ENCODE peak calls at places on chromosomes 1 and 21, in seven cellular contexts. K is HCT116; N is lower lobe of right lung; U is cardiac muscle cell; P is psoas muscle; T is sigmoid colon; A is naive thymus-derived CD4-positive, alpha-beta T cell. W is an unnamed sample. For H3K9me3, the result is how much of the 10 kb centered on the place peaks cover.

GRCh38 chr1:177948336-177948972 is 21.4 kb downstream of the SEC16B start:
- DNase-seq in K (peak), N (no peak), U (peak), P (peak), T (peak), A (no peak), W (peak)

GRCh38 chr1:68104155-68104554 is 53.7 kb upstream of the DIRAS3 start:
- DNase-seq in K (no peak), N (no peak), U (no peak), P (no peak), T (no peak), A (no peak), W (no peak)

GRCh38 chr1:112079446-112079845 is 90.0 kb upstream of the KCND3 start:
- DNase-seq in K (no peak), N (no peak), U (no peak), P (no peak), T (no peak), A (no peak), W (no peak)

GRCh38 chr1:243842978-243843490 is 7.0 kb downstream of the AKT3 start:
- DNase-seq in K (no peak), N (no peak), U (no peak), P (no peak), T (no peak), A (peak), W (no peak)

GRCh38 chr1:89821322-89822108 is 683 bp downstream of the LRRC8D start:
- DNase-seq in K (no peak), N (peak), U (peak), P (peak), T (peak), A (peak), W (peak)

GRCh38 chr1:165383067-165383466 is 26.6 kb upstream of the LMX1A start:
- DNase-seq in K (no peak), N (no peak), U (no peak), P (peak), T (peak), A (no peak), W (no peak)

GRCh38 chr1:236710328-236710892 is 24.1 kb downstream of the ACTN2 start:
- DNase-seq in K (no peak), N (no peak), U (no peak), P (no peak), T (no peak), A (no peak), W (no peak)

GRCh38 chr1:203422656-203423055 is 53.0 kb upstream of the PRELP start:
- DNase-seq in K (no peak), N (no peak), U (no peak), P (no peak), T (no peak), A (no peak), W (no peak)

GRCh38 chr1:93080424-93080823 is 1.3 kb downstream of the MTF2 start:
- DNase-seq in K (peak), N (no peak), U (peak), P (no peak), T (no peak), A (peak), W (no peak)

GRCh38 chr1:205440476-205441317 is 15.1 kb downstream of the BLACAT1 start:
- DNase-seq in K (peak), N (peak), U (peak), P (no peak), T (peak), A (peak), W (peak)

GRCh38 chr1:52925571-52926005 is 1.5 kb upstream of the SCP2 start:
- DNase-seq in K (no peak), N (no peak), U (no peak), P (no peak), T (no peak), A (no peak), W (no peak)

GRCh38 chr1:178630418-178630817 is 94.6 kb upstream of the RALGPS2 start:
- DNase-seq in K (no peak), N (no peak), U (no peak), P (no peak), T (no peak), A (no peak), W (no peak)

GRCh38 chr1:172870901-172871606 is 179.7 kb downstream of the TNFSF18 start:
- DNase-seq in K (peak), N (no peak), U (no peak), P (no peak), T (no peak), A (no peak), W (no peak)

GRCh38 chr1:239263821-239264220 is 122.5 kb upstream of the CHRM3 start:
- DNase-seq in K (no peak), N (no peak), U (no peak), P (no peak), T (no peak), A (no peak), W (no peak)

GRCh38 chr1:6121021-6121421 is 59.1 kb downstream of the CHD5 start:
- DNase-seq in K (no peak), N (peak), U (no peak), P (no peak), T (peak), A (no peak), W (peak)

GRCh38 chr1:25054526-25054925 is 124.5 kb upstream of the RUNX3 start:
- DNase-seq in K (no peak), N (peak), U (no peak), P (no peak), T (no peak), A (no peak), W (no peak)

GRCh38 chr1:116284819-116285390 is 88.1 kb upstream of the ATP1A1 start:
- DNase-seq in K (no peak), N (no peak), U (no peak), P (peak), T (no peak), A (no peak), W (no peak)

GRCh38 chr1:50038235-50038809 is 14.6 kb upstream of the AGBL4 start:
- DNase-seq in K (no peak), N (no peak), U (no peak), P (no peak), T (no peak), A (no peak), W (no peak)
- H3K9me3 ChIP-seq in K (under half), N (under half), U (under half), P (under half), T (under half), A (under half), W (under half)

DNA sequence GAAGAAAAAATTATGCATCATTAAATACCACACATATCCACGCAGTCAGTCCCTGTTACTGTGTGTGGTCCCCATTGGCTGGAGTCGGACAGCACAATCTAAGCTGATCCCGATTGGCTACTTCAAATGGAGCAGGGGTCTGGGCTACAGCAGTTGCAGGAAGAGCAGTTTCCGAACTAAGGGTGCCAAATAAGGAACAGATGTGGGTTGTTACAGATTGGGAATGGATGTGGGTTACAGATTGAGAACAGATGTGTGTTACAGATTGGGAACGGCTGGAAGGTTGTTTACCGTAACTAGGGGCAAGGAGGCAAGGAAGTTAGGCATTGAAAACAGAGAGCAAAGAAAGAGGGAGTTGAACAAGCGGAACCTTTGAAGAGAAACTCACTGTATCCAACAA is 19.9 kb downstream of the OR2L13 start:
- DNase-seq in K (no peak), N (no peak), U (no peak), P (no peak), T (no peak), A (no peak), W (no peak)
- H3K9me3 ChIP-seq in K (under half), N (under half), U (under half), P (under half), T (under half), A (under half), W (under half)

GRCh38 chr1:29999595-29999994 is 723.8 kb downstream of the MATN1 start:
- DNase-seq in K (no peak), N (no peak), U (no peak), P (no peak), T (no peak), A (no peak), W (no peak)
- H3K9me3 ChIP-seq in K (under half), N (under half), U (under half), P (under half), T (under half), A (under half), W (under half)

GRCh38 chr21:46234436-46234950 is 5.9 kb upstream of the LSS start:
- DNase-seq in K (no peak), N (no peak), U (no peak), P (no peak), T (no peak), A (no peak), W (no peak)
- H3K9me3 ChIP-seq in K (under half), N (under half), U (under half), P (under half), T (under half), A (under half), W (under half)

GRCh38 chr1:248229360-248229908 is 1.8 kb upstream of the OR2M4 start:
- DNase-seq in K (no peak), N (no peak), U (no peak), P (no peak), T (no peak), A (no peak), W (no peak)

GRCh38 chr1:248231117-248231516 is at the start of gene OR2M4:
- DNase-seq in K (no peak), N (no peak), U (no peak), P (no peak), T (no peak), A (no peak), W (no peak)

GRCh38 chr1:248225537-248225936 is 5.7 kb upstream of the OR2M4 start:
- DNase-seq in K (no peak), N (no peak), U (no peak), P (no peak), T (no peak), A (no peak), W (no peak)
- H3K9me3 ChIP-seq in K (under half), N (under half), U (under half), P (under half), T (under half), A (under half), W (under half)

GRCh38 chr1:2807678-2808385 is 6.3 kb upstream of the TTC34 start:
- DNase-seq in K (no peak), N (no peak), U (no peak), P (no peak), T (no peak), A (no peak), W (no peak)

GRCh38 chr1:2808386-2808705 is 6.9 kb upstream of the TTC34 start:
- DNase-seq in K (no peak), N (no peak), U (no peak), P (no peak), T (no peak), A (no peak), W (no peak)

GRCh38 chr1:2809656-2810055 is 8.2 kb upstream of the TTC34 start:
- DNase-seq in K (no peak), N (no peak), U (no peak), P (no peak), T (no peak), A (no peak), W (no peak)

GRCh38 chr1:2810281-2810680 is 8.8 kb upstream of the TTC34 start:
- DNase-seq in K (no peak), N (no peak), U (no peak), P (no peak), T (no peak), A (no peak), W (no peak)

GRCh38 chr1:2808831-2809605 is 7.5 kb upstream of the TTC34 start:
- DNase-seq in K (no peak), N (no peak), U (no peak), P (no peak), T (no peak), A (no peak), W (no peak)
- H3K9me3 ChIP-seq in K (under half), N (under half), U (under half), P (under half), T (under half), A (under half), W (under half)

GRCh38 chr1:213678348-213678747 is 309.4 kb upstream of the PROX1 start:
- DNase-seq in K (no peak), N (no peak), U (no peak), P (no peak), T (no peak), A (no peak), W (no peak)

GRCh38 chr1:213678753-213679152 is 309.0 kb upstream of the PROX1 start:
- DNase-seq in K (no peak), N (no peak), U (no peak), P (no peak), T (no peak), A (no peak), W (no peak)

GRCh38 chr1:213679153-213679552 is 308.6 kb upstream of the PROX1 start:
- DNase-seq in K (no peak), N (no peak), U (no peak), P (no peak), T (no peak), A (no peak), W (no peak)

GRCh38 chr1:213675043-213675442 is 312.7 kb upstream of the PROX1 start:
- DNase-seq in K (no peak), N (no peak), U (no peak), P (no peak), T (no peak), A (no peak), W (no peak)

GRCh38 chr1:213676741-213677140 is 311.0 kb upstream of the PROX1 start:
- DNase-seq in K (no peak), N (no peak), U (no peak), P (no peak), T (no peak), A (no peak), W (no peak)
- H3K9me3 ChIP-seq in K (under half), N (under half), U (under half), P (under half), T (under half), A (under half), W (under half)

W was measured in Peyer's patch.